ENCODE peak calls at places on chromosomes 5 and 9, in ten cellular contexts. O is activated CD4-positive, alpha-beta T cell treated with anti-CD3 and anti-CD28 coated beads for 36 hours; A is osteocyte; E is neuronal stem cell; J is fibroblast of pulmonary artery; P is heart left ventricle; I is T-helper 1 cell; M is left cardiac atrium; Q is brain microvascular endothelial cell; L is A172. N is an unnamed sample.

GRCh38 chr5:62708481-62709325 is 130.1 kb downstream of the LRRC70 start:
- DNase-seq in O (no peak), P (no peak), J (no peak), Q (no peak), M (no peak), L (no peak), A (no peak), I (no peak), E (no peak), N (no peak)

GRCh38 chr9:36136894-36137391 is 410 bp downstream of the GLIPR2 start:
- DNase-seq in L (no peak), O (no peak), J (no peak), A (no peak), M (no peak), Q (no peak), I (no peak), P (no peak), E (no peak), N (no peak)

GRCh38 chr9:978117-978830 is 1.8 kb downstream of the DMRT3 start:
- DNase-seq in M (no peak), A (no peak), Q (no peak), J (no peak), E (no peak), P (no peak), L (no peak), I (no peak), O (no peak), N (no peak)

GRCh38 chr5:77015938-77016569 is 14.2 kb upstream of the AGGF1 start:
- DNase-seq in J (peak), P (no peak), E (peak), O (no peak), Q (peak), I (no peak), M (no peak), L (peak), A (no peak), N (no peak)

GRCh38 chr9:132074736-132075135 is 4.9 kb downstream of the MED27 start:
- DNase-seq in E (no peak), M (no peak), I (no peak), L (no peak), P (no peak), J (peak), A (no peak), Q (peak), O (no peak), N (no peak)

GRCh38 chr5:39186722-39187539 is 32.4 kb downstream of the FYB1 start:
- DNase-seq in J (no peak), I (no peak), M (no peak), A (no peak), P (no peak), L (no peak), Q (no peak), O (no peak), E (no peak), N (no peak)

GRCh38 chr9:3746296-3747275 is 220.8 kb upstream of the RFX3 start:
- DNase-seq in I (no peak), A (no peak), P (no peak), M (no peak), O (peak), E (no peak), Q (peak), J (peak), L (peak), N (no peak)

GRCh38 chr9:18611946-18612345 is 138.0 kb downstream of the ADAMTSL1 start:
- DNase-seq in O (no peak), I (no peak), L (no peak), A (no peak), P (no peak), J (no peak), Q (no peak), M (no peak), E (no peak), N (no peak)

GRCh38 chr9:123395276-123396006 is 39.4 kb downstream of the CRB2 start:
- DNase-seq in I (no peak), J (no peak), Q (no peak), L (no peak), O (no peak), P (no peak), E (no peak), M (no peak), A (no peak), N (no peak)

GRCh38 chr9:135187365-135187764 is 99.9 kb downstream of the OLFM1 start:
- DNase-seq in Q (no peak), L (no peak), E (no peak), I (no peak), J (no peak), O (no peak), A (no peak), M (no peak), P (no peak), N (no peak)

GRCh38 chr5:15249152-15249551 is 250.8 kb upstream of the FBXL7 start:
- DNase-seq in O (no peak), P (no peak), I (no peak), J (peak), A (no peak), E (no peak), Q (peak), L (peak), M (no peak), N (no peak)

GRCh38 chr5:145856285-145856818 is 16.5 kb downstream of the GRXCR2 start:
- DNase-seq in P (peak), J (peak), M (peak), A (no peak), O (peak), L (peak), I (no peak), E (peak), Q (peak), N (no peak)

GRCh38 chr9:133003671-133004090 is 25.2 kb downstream of the GFI1B start:
- DNase-seq in M (no peak), Q (no peak), I (no peak), P (no peak), O (no peak), J (no peak), A (no peak), L (no peak), E (no peak), N (no peak)

GRCh38 chr9:35110327-35110758 is 5.3 kb downstream of the ATOSB start:
- DNase-seq in A (no peak), L (peak), Q (peak), M (peak), P (peak), I (no peak), E (no peak), O (peak), J (peak), N (no peak)

GRCh38 chr9:106755727-106756126 is 107.2 kb upstream of the ZNF462 start:
- DNase-seq in M (no peak), O (no peak), E (no peak), A (no peak), I (no peak), L (no peak), Q (no peak), P (peak), J (no peak), N (no peak)

GRCh38 chr5:2049876-2050275 is 167.2 kb upstream of the IRX4 start:
- DNase-seq in A (no peak), I (no peak), Q (no peak), M (no peak), J (no peak), O (no peak), L (no peak), E (no peak), P (no peak), N (no peak)

GRCh38 chr5:53481354-53481886 is 991 bp downstream of the FST start:
- DNase-seq in A (no peak), Q (no peak), I (no peak), M (no peak), J (peak), L (no peak), P (no peak), O (no peak), E (no peak), N (no peak)

GRCh38 chr9:37229455-37229854 is 109.1 kb downstream of the ZCCHC7 start:
- DNase-seq in M (no peak), I (no peak), E (no peak), L (no peak), Q (no peak), A (no peak), P (no peak), O (no peak), J (no peak), N (no peak)

GRCh38 chr5:122743231-122743630 is 31.6 kb upstream of the SNX2 start:
- DNase-seq in E (no peak), M (no peak), Q (no peak), A (no peak), J (no peak), O (no peak), I (no peak), P (no peak), L (no peak), N (no peak)

GRCh38 chr9:13431137-13431536 is 151.6 kb upstream of the MPDZ start:
- DNase-seq in A (no peak), I (no peak), J (no peak), L (no peak), M (no peak), P (no peak), O (no peak), Q (no peak), E (no peak), N (no peak)

GRCh38 chr9:2722715-2723114 is 5.4 kb downstream of the KCNV2 start:
- DNase-seq in Q (no peak), M (no peak), J (no peak), L (no peak), E (no peak), O (peak), A (no peak), I (no peak), P (no peak), N (no peak)

GRCh38 chr5:160556886-160557285 is 135.2 kb downstream of the PTTG1 start:
- DNase-seq in J (no peak), I (no peak), L (peak), Q (no peak), A (no peak), E (no peak), M (no peak), O (no peak), P (no peak), N (no peak)

GRCh38 chr9:131720330-131720729 is 19.5 kb downstream of the RAPGEF1 start:
- DNase-seq in M (no peak), A (no peak), O (peak), Q (no peak), P (no peak), I (no peak), L (no peak), E (no peak), J (no peak), N (no peak)

GRCh38 chr5:169629847-169630548 is 7.1 kb upstream of the DOCK2 start:
- DNase-seq in A (no peak), I (no peak), L (peak), Q (peak), J (peak), P (no peak), M (no peak), E (no peak), O (peak), N (no peak)

N was measured in naive thymus-derived CD8-positive, alpha-beta T cell.